ENCODE peak calls at places on chromosomes 12 and 14, in five cellular contexts. V is mammary epithelial cell, C is thyroid gland, E is AG09319, M is Calu3. L is an unnamed sample.

GRCh38 chr12:117884161-117884560 is 84.6 kb downstream of the KSR2 start:
- DNase-seq in V (no peak), C (no peak), E (no peak), M (no peak), L (no peak)

GRCh38 chr12:63870838-63871237 is 26.3 kb downstream of the SRGAP1 start:
- DNase-seq in V (no peak), C (no peak), E (no peak), M (no peak), L (no peak)

GRCh38 chr14:26870722-26871121 is 272.9 kb upstream of the NOVA1 start:
- DNase-seq in V (no peak), C (no peak), E (no peak), M (no peak), L (no peak)

GRCh38 chr12:47407730-47408129 is 298.1 kb downstream of the RPAP3 start:
- DNase-seq in V (no peak), C (no peak), E (no peak), M (no peak), L (no peak)

GRCh38 chr14:85532981-85533820 is 3.3 kb downstream of the FLRT2 start:
- DNase-seq in V (peak), C (peak), E (peak), M (no peak), L (no peak)

GRCh38 chr12:50764861-50765324 is 992 bp downstream of the ATF1 start:
- DNase-seq in V (peak), C (peak), E (no peak), M (no peak), L (no peak)

GRCh38 chr12:131211279-131211938 is 257.7 kb downstream of the ADGRD1 start:
- DNase-seq in V (no peak), C (no peak), E (no peak), M (no peak), L (no peak)

GRCh38 chr12:69527506-69528272 is 57.5 kb downstream of the FRS2 start:
- DNase-seq in V (peak), C (no peak), E (no peak), M (no peak), L (no peak)

GRCh38 chr12:9866786-9867379 is 2.3 kb downstream of the CLEC2B start:
- DNase-seq in V (no peak), C (no peak), E (no peak), M (no peak), L (no peak)

GRCh38 chr12:76223869-76224268 is 124.3 kb downstream of the BBS10 start:
- DNase-seq in V (no peak), C (no peak), E (no peak), M (no peak), L (no peak)

GRCh38 chr14:97634786-97635185 is 837.6 kb downstream of the VRK1 start:
- DNase-seq in V (no peak), C (no peak), E (no peak), M (no peak), L (no peak)

GRCh38 chr14:32109676-32110075 is 32.6 kb downstream of the ARHGAP5 start:
- DNase-seq in V (no peak), C (no peak), E (no peak), M (no peak), L (no peak)

GRCh38 chr12:12091977-12092663 is 21.4 kb downstream of the BCL2L14 start:
- DNase-seq in V (no peak), C (peak), E (no peak), M (no peak), L (no peak)

GRCh38 chr12:130156652-130157275 is 5.5 kb upstream of the FZD10 start:
- DNase-seq in V (no peak), C (no peak), E (no peak), M (no peak), L (no peak)

GRCh38 chr12:130192667-130193345 is 30.5 kb downstream of the FZD10 start:
- DNase-seq in V (no peak), C (no peak), E (no peak), M (no peak), L (no peak)

GRCh38 chr12:116547955-116548471 is 11.2 kb upstream of the MAP1LC3B2 start:
- DNase-seq in V (no peak), C (no peak), E (no peak), M (no peak), L (peak)

GRCh38 chr12:122851820-122852219 is 16.6 kb downstream of the HIP1R start:
- DNase-seq in V (peak), C (peak), E (no peak), M (no peak), L (no peak)

GRCh38 chr12:21906919-21907642 is 34.1 kb downstream of the ABCC9 start:
- DNase-seq in V (no peak), C (no peak), E (no peak), M (no peak), L (no peak)

DNA sequence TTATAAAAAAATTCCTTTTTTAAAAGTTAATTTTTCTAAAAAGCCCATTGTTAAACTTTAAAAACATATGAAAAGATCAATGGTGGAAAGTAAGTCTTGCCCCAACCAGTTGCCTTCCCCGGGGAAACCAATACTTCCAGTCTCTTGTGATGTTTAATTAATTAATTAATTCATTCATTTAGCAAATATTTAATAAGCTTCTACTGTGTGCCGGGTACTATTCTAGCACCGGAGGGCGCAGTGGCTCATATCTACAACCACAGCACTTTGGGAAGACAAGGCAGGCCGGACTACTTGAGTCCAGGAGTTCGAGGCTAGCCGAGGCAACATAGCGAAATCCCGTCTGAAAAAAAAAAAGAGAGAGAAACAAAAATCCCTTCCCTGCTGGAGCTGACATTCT is 87.4 kb downstream of the HECTD4 start:
- DNase-seq in V (no peak), C (no peak), E (no peak), M (peak), L (no peak)
- TF ChIP-seq CTCF in V (peak), C (no peak), E (peak), M (no peak), L (no peak)

GRCh38 chr12:3299929-3300832 is 190.8 kb upstream of the PRMT8 start:
- DNase-seq in V (peak), C (peak), E (peak), M (peak), L (peak)
- TF ChIP-seq CTCF in V (peak), C (peak), E (peak), M (peak), L (peak)

DNA sequence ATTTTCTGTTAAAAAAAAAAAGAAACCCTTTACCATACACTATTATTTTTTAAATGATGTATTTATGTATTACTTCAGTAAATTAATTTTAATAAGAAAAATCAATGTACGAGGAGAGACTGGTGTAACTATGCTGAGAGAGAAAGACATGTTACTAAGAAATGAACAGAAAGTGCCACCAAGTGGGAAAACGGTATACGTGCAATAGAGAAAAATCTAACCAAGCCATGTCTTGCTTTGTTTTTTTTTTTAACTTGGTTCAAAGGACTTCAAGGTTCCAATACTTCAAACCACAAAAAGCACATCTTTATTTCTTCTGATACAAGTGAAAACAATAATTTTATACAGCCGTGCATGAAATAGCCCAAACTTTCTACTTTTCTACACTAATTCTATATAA is 22.9 kb downstream of the NDUFA12 start:
- DNase-seq in V (no peak), C (no peak), E (no peak), M (no peak), L (no peak)
- TF ChIP-seq CTCF in V (peak), C (no peak), E (no peak), M (no peak), L (no peak)

GRCh38 chr12:133026996-133027395 is 10.3 kb upstream of the ZNF84 start:
- DNase-seq in V (peak), C (no peak), E (no peak), M (no peak), L (no peak)
- TF ChIP-seq CTCF in V (no peak), C (no peak), E (no peak), M (no peak), L (no peak)

GRCh38 chr14:105377555-105378182 is 20.7 kb upstream of the TEX22 start:
- DNase-seq in V (no peak), C (no peak), E (no peak), M (no peak), L (no peak)
- TF ChIP-seq CTCF in V (no peak), C (no peak), E (no peak), M (no peak), L (no peak)

GRCh38 chr12:26406391-26406790 is 211.0 kb downstream of the SSPN start:
- DNase-seq in V (no peak), C (no peak), E (no peak), M (no peak), L (no peak)

GRCh38 chr12:26401874-26402273 is 206.5 kb downstream of the SSPN start:
- DNase-seq in V (no peak), C (no peak), E (no peak), M (no peak), L (no peak)

GRCh38 chr12:26400627-26401026 is 205.3 kb downstream of the SSPN start:
- DNase-seq in V (no peak), C (no peak), E (no peak), M (no peak), L (no peak)

GRCh38 chr12:26403601-26404000 is 208.2 kb downstream of the SSPN start:
- DNase-seq in V (no peak), C (no peak), E (no peak), M (no peak), L (no peak)

GRCh38 chr12:26402648-26403047 is 207.3 kb downstream of the SSPN start:
- DNase-seq in V (peak), C (peak), E (no peak), M (peak), L (no peak)
- TF ChIP-seq CTCF in V (peak), C (no peak), E (no peak), M (peak), L (no peak)

GRCh38 chr14:74480051-74480450 is 13.1 kb downstream of the NPC2 start:
- DNase-seq in V (no peak), C (peak), E (no peak), M (no peak), L (no peak)

GRCh38 chr14:74476107-74476506 is 17.0 kb downstream of the NPC2 start:
- DNase-seq in V (no peak), C (no peak), E (no peak), M (no peak), L (no peak)

GRCh38 chr14:74476607-74477006 is 16.5 kb downstream of the NPC2 start:
- DNase-seq in V (no peak), C (no peak), E (no peak), M (no peak), L (no peak)

GRCh38 chr14:74475678-74476077 is 17.4 kb downstream of the NPC2 start:
- DNase-seq in V (peak), C (no peak), E (peak), M (no peak), L (no peak)

DNA sequence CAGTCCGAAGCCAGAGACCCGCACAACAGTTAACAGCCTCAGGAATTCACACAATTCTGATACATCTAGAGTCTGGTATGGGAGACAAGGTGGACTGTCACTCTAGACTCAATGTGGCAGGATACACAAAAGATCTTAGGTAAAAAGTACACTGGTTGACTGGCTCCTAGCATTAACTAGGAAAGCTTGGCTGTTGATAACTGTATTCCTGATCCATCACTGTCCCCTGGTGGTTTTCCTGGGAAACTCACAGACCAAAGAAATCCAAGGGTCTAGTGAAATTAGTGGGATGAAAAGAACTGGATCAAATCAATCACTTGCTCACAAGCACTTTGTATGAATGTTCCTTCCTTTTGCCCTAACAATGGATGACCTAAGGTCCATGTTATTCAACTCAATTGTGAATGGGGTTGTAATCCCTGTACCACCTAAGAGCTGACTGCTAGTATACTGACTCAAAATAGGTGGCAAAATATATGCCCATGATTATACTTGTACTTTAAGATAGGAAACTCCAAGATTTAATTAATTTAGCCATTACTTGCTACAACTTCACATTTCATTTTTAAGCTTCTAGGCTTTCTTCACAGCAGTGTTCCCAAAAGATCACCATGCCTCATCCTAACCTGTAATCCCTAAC is 14.0 kb downstream of the NPC2 start:
- DNase-seq in V (no peak), C (no peak), E (no peak), M (peak), L (no peak)
- TF ChIP-seq CTCF in V (peak), C (no peak), E (peak), M (no peak), L (no peak)

DNA sequence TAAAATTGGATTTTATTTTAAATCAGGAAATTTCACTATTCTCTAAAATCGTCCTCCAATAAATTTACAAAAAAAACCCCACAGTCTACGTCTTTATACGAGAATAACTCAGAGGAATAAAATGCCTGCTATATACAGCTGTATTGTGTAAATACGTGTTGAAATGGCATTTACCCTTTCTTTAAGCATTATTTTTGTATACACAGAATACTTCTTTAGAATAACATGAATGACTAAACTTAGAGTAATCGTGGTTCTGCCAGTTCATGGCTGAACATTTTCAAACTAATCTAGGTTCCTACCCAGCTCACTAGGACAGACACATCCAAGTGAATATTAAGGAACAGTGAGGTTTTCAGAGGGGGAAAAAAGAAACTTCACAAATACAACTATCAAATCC is 24.6 kb downstream of the DICER1 start:
- DNase-seq in V (no peak), C (no peak), E (no peak), M (no peak), L (no peak)
- TF ChIP-seq CTCF in V (no peak), C (no peak), E (no peak), M (no peak), L (no peak)

DNA sequence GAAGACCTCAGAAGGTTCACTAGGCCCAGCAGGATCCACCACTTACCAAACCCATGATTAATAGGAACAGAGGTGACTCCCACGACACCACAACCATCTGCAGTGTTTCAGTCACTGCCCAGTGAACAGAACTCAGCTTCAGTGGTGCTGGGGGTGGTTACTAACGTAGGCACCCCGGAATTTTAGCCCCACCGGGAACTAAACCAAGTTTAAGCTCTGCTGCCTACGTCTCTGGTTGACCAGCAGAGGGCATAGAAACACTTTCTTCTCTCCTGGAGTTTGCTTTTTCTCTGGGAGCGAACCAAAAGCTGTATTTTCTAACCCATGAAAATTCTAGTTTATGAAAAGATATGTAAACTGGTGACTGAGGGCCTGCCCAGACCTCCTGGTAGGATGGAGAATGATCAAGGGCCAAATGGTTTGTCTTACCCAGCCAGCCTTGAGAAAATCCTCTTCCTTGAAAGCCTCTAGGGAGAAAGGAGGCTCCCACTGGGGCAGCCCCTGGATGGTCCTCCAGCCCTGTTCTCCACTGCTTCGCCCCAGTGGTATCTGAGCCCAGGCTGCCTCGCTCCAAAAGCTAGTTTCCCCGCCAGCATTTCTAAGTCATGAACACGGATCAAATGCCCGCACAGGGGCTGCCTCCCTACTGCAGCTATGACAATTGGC is 379.8 kb downstream of the DPF3 start:
- DNase-seq in V (peak), C (peak), E (no peak), M (peak), L (no peak)
- TF ChIP-seq CTCF in V (peak), C (peak), E (peak), M (peak), L (no peak)

DNA sequence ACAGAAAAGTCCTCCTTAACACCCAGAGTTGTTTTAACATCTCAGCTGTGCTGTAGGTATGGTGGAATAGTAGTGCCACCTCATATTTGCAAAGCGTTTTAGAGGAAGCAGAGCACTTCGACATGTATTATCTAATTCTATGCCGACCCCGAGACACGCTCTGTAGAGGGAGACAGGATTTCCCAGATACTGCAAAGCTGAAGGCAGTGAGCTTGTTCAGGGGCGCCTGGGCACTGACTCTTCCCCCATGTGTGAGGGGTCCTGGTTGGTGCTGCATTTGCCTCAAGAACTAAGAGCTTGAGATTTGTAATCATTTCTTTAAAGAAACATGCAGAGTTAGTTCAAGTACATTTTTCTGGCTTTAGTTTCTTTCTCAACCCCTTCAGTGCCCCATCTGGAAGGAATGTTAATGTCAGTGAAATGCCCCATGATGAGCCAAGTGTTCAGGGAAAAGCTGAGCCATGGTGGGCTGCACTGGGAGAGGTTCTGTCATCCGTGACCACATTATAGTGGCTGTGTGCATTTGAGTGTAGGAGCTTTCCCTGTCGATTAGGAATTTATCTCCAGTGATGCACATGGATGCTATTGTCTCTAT is 66.3 kb downstream of the MBIP start:
- DNase-seq in V (peak), C (peak), E (no peak), M (no peak), L (no peak)
- TF ChIP-seq CTCF in V (peak), C (no peak), E (peak), M (no peak), L (no peak)

L was measured in activated B cell treated with CpG ODN at 0.5 μM for 24 hours.